ENCODE peak calls at places on chromosomes 5 and 9, in ten cellular contexts. Z is left cardiac atrium; J is activated CD4-positive, CD25-positive, alpha-beta regulatory T cell; W is astrocyte of the cerebellum; C is stimulated activated CD4-positive, alpha-beta T cell treated with anti-CD3 and anti-CD28 coated beads, Interleukin-4, amount 100 ng/mL, for 1 hour; T is right lobe of liver; S is Ammon's horn; L is T-cell; P is mesothelial cell of epicardium; U is HCEC 1CT. Y is an unnamed sample.

GRCh38 chr5:127757576-127757975 is 54.4 kb downstream of the CCDC192 start:
- DNase-seq in W (peak; percentile 34), J (no peak), C (no peak), U (peak; percentile 71), P (no peak), Z (peak; percentile 23), T (no peak), S (peak; percentile 66), L (no peak), Y (no peak)

GRCh38 chr5:11955386-11955785 is 51.1 kb upstream of the CTNND2 start:
- DNase-seq in U (peak; percentile 16), C (no peak), Z (no peak), P (no peak), J (no peak), T (no peak), W (peak; percentile 55), S (no peak), L (no peak), Y (no peak)

GRCh38 chr5:157172408-157172807 is 6.3 kb upstream of the GARIN3 start:
- DNase-seq in J (peak; percentile 13), W (no peak), U (no peak), T (no peak), S (no peak), C (peak; percentile 88), L (peak; percentile 67), Z (no peak), P (no peak), Y (peak; percentile 60)

GRCh38 chr9:12426198-12426864 is 266.9 kb upstream of the TYRP1 start:
- DNase-seq in S (no peak), T (no peak), P (no peak), L (no peak), Z (no peak), C (no peak), W (peak; percentile 6), J (no peak), U (no peak), Y (no peak)

GRCh38 chr5:94181940-94182339 is 436.5 kb downstream of the KIAA0825 start:
- DNase-seq in Z (no peak), T (no peak), W (no peak), S (no peak), C (no peak), J (no peak), P (no peak), U (peak; percentile 24), L (no peak), Y (no peak)

GRCh38 chr5:73218552-73219171 is 45.7 kb downstream of the TMEM174 start:
- DNase-seq in W (peak; percentile 50), S (no peak), C (no peak), L (no peak), U (peak; percentile 67), Z (no peak), J (no peak), T (no peak), P (no peak), Y (no peak)

GRCh38 chr9:37949576-37949975 is 45.6 kb upstream of the SLC25A51 start:
- DNase-seq in L (no peak), U (no peak), T (no peak), Z (no peak), W (no peak), S (no peak), J (no peak), C (no peak), P (no peak), Y (no peak)

GRCh38 chr9:75197521-75197920 is 109.2 kb downstream of the OSTF1 start:
- DNase-seq in C (no peak), L (no peak), Z (no peak), T (no peak), J (no peak), S (peak; percentile 12), U (no peak), P (no peak), W (peak; percentile 11), Y (no peak)

GRCh38 chr5:169547508-169547907 is 36.1 kb upstream of the SPDL1 start:
- DNase-seq in S (peak; percentile 2), L (no peak), C (no peak), T (no peak), P (no peak), U (no peak), Z (no peak), W (no peak), J (no peak), Y (no peak)

GRCh38 chr5:55509768-55510522 is 24.8 kb downstream of the PLPP1 start:
- DNase-seq in U (peak; percentile 28), Z (no peak), L (no peak), S (no peak), P (no peak), C (no peak), J (no peak), T (no peak), W (no peak), Y (no peak)

GRCh38 chr5:168163966-168164365 is 127.5 kb upstream of the WWC1 start:
- DNase-seq in P (no peak), S (no peak), L (no peak), T (peak; percentile 51), C (no peak), J (no peak), Z (no peak), W (peak; percentile 19), U (no peak), Y (no peak)

GRCh38 chr5:126970517-126971017 is 59.8 kb downstream of the MARCHF3 start:
- DNase-seq in Z (peak; percentile 35), C (no peak), P (no peak), J (no peak), L (no peak), W (peak; percentile 34), U (peak; percentile 71), T (no peak), S (no peak), Y (no peak)

GRCh38 chr5:126971455-126972019 is 58.8 kb downstream of the MARCHF3 start:
- DNase-seq in L (no peak), C (no peak), S (no peak), U (no peak), P (no peak), Z (no peak), W (no peak), T (no peak), J (no peak), Y (no peak)

GRCh38 chr5:105840800-105841199 is 1829.9 kb downstream of the EFNA5 start:
- DNase-seq in J (no peak), Z (no peak), C (no peak), T (no peak), P (no peak), U (no peak), W (no peak), L (no peak), S (no peak), Y (no peak)

GRCh38 chr5:132183723-132184122 is 43.9 kb downstream of the P4HA2 start:
- DNase-seq in Z (no peak), C (no peak), U (peak; percentile 24), T (no peak), S (no peak), L (no peak), J (no peak), P (no peak), W (no peak), Y (no peak)

GRCh38 chr9:74032421-74032820 is 464.7 kb upstream of the RORB start:
- DNase-seq in Z (no peak), L (no peak), U (no peak), S (no peak), C (no peak), T (no peak), P (no peak), J (no peak), W (no peak), Y (no peak)

GRCh38 chr9:137082222-137082924 is 4.4 kb upstream of the MAN1B1 start:
- DNase-seq in C (no peak), P (no peak), W (no peak), T (no peak), J (no peak), L (no peak), S (no peak), Z (no peak), U (no peak), Y (no peak)

GRCh38 chr5:75611324-75612210 is at the start of gene ANKDD1B:
- DNase-seq in U (peak; percentile 13), L (no peak), P (peak; percentile 56), C (no peak), Z (peak; percentile 37), J (no peak), T (no peak), S (no peak), W (no peak), Y (no peak)

GRCh38 chr9:17134396-17134842 is 421 bp upstream of the CNTLN start:
- DNase-seq in Z (no peak), L (no peak), P (no peak), T (no peak), U (peak; percentile 53), J (no peak), S (no peak), C (no peak), W (no peak), Y (no peak)

GRCh38 chr5:171706736-171707440 is 78.7 kb upstream of the SMIM23 start:
- DNase-seq in S (no peak), L (no peak), W (no peak), C (no peak), T (peak; percentile 28), J (no peak), P (no peak), Z (no peak), U (no peak), Y (no peak)

GRCh38 chr9:110767559-110768063 is 99.0 kb downstream of the MUSK start:
- DNase-seq in W (peak; percentile 83), U (peak; percentile 64), P (no peak), J (no peak), L (no peak), T (no peak), S (peak; percentile 60), Z (peak; percentile 50), C (no peak), Y (no peak)

GRCh38 chr5:3818612-3819011 is 223.0 kb downstream of the IRX1 start:
- DNase-seq in Z (no peak), P (no peak), L (no peak), J (no peak), W (no peak), C (no peak), S (no peak), T (no peak), U (no peak), Y (no peak)

GRCh38 chr5:139787257-139787567 is 8.4 kb upstream of the PSD2 start:
- DNase-seq in P (no peak), T (no peak), U (no peak), Z (no peak), S (no peak), W (no peak), J (no peak), L (no peak), C (no peak), Y (no peak)

GRCh38 chr9:120905794-120906248 is 20.8 kb downstream of the TRAF1 start:
- DNase-seq in W (no peak), C (no peak), P (no peak), S (no peak), J (no peak), Z (no peak), U (no peak), T (no peak), L (no peak), Y (no peak)

GRCh38 chr9:133863193-133863592 is 125.0 kb upstream of the SARDH start:
- DNase-seq in Z (no peak), W (no peak), U (no peak), L (no peak), T (no peak), P (no peak), J (no peak), C (no peak), S (no peak), Y (no peak)

GRCh38 chr5:2355859-2356258 is 395.6 kb downstream of the IRX2 start:
- DNase-seq in S (no peak), U (no peak), W (no peak), Z (no peak), L (no peak), P (no peak), T (no peak), J (no peak), C (no peak), Y (no peak)

GRCh38 chr5:156835905-156836304 is 14.2 kb upstream of the PPP1R2B start:
- DNase-seq in J (no peak), P (no peak), W (no peak), C (no peak), T (no peak), S (no peak), Z (no peak), L (no peak), U (no peak), Y (peak; percentile 8)

GRCh38 chr5:80192507-80193241 is 63.2 kb downstream of the SERINC5 start:
- DNase-seq in C (no peak), L (no peak), S (peak; percentile 37), T (no peak), P (no peak), Z (no peak), J (no peak), W (no peak), U (peak; percentile 46), Y (no peak)